ENCODE peak calls at places on chromosomes 4 and X, in nine cellular contexts. J, E, Q, N, T, P, W, D and S are unnamed samples.

GRCh38 chrX:121570072-121570841 is 522.8 kb downstream of the GLUD2 start:
- DNase-seq in Q (no peak), T (no peak), P (peak), D (no peak), W (no peak), E (no peak), N (no peak), J (no peak), S (no peak)

GRCh38 chr4:84710520-84710919 is 127.6 kb downstream of the CDS1 start:
- DNase-seq in J (no peak), N (no peak), Q (no peak), T (no peak), E (no peak), W (no peak), D (no peak), P (no peak), S (no peak)

GRCh38 chr4:152535236-152535902 is 523 bp downstream of the FBXW7 start:
- DNase-seq in P (no peak), Q (no peak), J (no peak), N (peak), W (peak), T (no peak), E (no peak), D (no peak), S (no peak)

GRCh38 chrX:31038585-31039326 is 33.1 kb downstream of the FTHL17 start:
- DNase-seq in W (peak), N (no peak), D (peak), P (peak), T (no peak), E (no peak), Q (peak), J (peak), S (peak)

GRCh38 chr4:15027921-15028435 is 25.7 kb downstream of the CPEB2 start:
- DNase-seq in T (no peak), D (no peak), E (no peak), N (no peak), P (peak), J (no peak), W (no peak), Q (no peak), S (no peak)

GRCh38 chr4:157004279-157005161 is 32.9 kb upstream of the PDGFC start:
- DNase-seq in J (no peak), Q (no peak), E (no peak), P (peak), T (no peak), W (no peak), D (no peak), N (no peak), S (no peak)

GRCh38 chrX:65451663-65452062 is 82.9 kb downstream of the LAS1L start:
- DNase-seq in E (no peak), J (no peak), P (peak), Q (peak), T (no peak), W (peak), D (peak), N (no peak), S (no peak)

GRCh38 chr4:68693325-68694075 is 23.0 kb upstream of the UGT2B15 start:
- DNase-seq in P (no peak), Q (no peak), N (no peak), E (no peak), D (no peak), T (peak), J (no peak), W (no peak), S (no peak)

GRCh38 chr4:77095101-77095826 is 19.5 kb upstream of the CCNI start:
- DNase-seq in J (peak), W (peak), D (peak), T (peak), Q (peak), P (peak), E (peak), N (no peak), S (peak)

DNA sequence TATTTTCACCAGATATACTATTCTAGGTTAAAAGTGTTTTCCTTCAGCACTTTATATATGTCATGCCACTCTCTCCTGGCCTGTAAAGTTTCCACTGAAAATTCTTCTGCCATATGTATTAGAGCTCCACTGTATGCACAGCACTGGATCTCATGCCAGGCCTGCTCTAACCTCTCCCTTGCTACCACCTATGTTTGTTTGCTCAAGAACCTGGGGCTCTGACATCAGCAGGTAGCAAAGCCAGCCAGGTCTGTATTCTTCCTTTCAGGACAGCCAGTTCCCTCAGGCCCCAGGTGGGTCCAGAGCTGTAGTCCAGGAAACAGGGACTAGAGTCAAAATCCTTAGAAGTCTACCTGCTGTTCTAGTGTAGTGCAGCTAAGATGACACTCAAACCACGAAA is 19.1 kb upstream of the MUC7 start:
- DNase-seq in E (no peak), T (no peak), J (no peak), D (no peak), W (no peak), N (no peak), P (no peak), Q (no peak), S (no peak)
- TF ChIP-seq CTCF in E (no peak), T (no peak), J (no peak), D (no peak), W (no peak), N (no peak), P (no peak), Q (no peak), S (no peak)

GRCh38 chrX:119943185-119943988 is at the start of gene NKAP:
- DNase-seq in D (peak), Q (peak), T (peak), J (peak), N (peak), W (peak), E (peak), P (peak), S (peak)
- TF ChIP-seq CTCF in D (no peak), Q (no peak), T (no peak), J (no peak), N (no peak), W (no peak), E (no peak), P (no peak), S (no peak)

GRCh38 chr4:47510506-47511143 is 25.6 kb downstream of the ATP10D start:
- DNase-seq in T (no peak), P (peak), N (no peak), Q (no peak), J (no peak), D (peak), E (no peak), W (no peak), S (no peak)
- TF ChIP-seq CTCF in T (no peak), P (peak), N (no peak), Q (no peak), J (no peak), D (peak), E (no peak), W (peak), S (no peak)

DNA sequence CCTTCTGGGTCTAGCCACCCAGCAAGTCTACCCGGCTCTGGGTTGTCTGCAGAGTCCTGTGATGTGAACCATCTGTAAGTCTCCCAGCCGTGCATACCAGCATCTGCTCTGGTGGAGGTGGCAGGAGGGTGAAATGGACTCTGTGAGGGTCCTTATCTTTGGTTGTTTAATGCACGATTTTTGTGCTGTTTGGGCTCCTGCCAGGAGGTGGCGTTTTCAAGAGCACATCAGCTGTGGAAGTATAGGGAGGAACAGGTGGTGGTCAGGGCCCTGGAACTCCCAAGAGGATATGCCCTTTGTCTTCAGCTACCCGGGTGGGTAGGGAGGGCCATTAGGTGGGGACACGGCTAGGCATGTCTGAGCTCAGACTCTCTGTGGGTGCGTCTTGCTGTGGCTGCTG is 66.5 kb upstream of the ZFP42 start:
- DNase-seq in T (peak), P (no peak), D (no peak), N (no peak), W (no peak), Q (no peak), J (no peak), E (no peak), S (peak)
- TF ChIP-seq CTCF in T (peak), P (no peak), D (no peak), N (no peak), W (no peak), Q (no peak), J (no peak), E (no peak), S (peak)

DNA sequence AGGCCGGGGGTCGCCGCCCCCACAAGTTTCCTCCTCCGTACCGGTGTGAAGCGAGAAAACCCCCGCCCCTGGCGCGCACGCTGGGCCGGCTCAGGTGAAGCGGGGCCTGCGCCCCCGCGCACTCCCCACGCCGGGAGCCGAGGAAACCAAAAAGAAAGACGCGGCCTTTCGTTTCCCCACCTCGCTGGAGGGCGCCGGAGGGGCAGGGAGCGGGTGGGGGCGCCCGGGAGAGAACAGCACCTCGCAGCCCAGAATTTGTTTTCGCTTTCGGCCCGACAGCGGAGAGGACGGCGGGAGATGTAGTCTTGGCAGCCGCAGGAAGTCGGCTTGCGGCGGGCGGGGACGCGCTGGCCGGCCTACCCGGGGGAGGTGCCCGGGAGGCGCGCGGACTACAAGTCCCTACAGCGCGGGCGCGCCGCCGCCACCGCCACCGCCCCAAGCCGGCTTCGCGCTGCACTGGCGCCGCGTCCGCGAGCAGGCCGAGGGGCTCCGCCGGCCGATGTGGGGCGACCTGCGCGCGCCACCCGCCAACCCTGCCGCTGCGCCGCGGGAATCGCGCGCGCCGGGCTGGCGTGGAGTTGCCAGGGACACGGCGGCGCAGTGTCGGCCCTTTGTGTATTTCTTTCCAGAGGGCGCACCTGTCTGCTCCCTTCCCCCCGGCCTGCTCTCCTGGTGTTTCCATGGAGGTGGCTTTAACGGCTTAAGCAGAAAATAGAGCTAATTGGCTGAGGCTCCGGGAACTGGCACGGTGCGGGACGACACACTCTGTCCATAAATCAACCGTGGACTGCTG is at the start of gene OTUD4:
- DNase-seq in T (peak), Q (peak), P (peak), D (peak), E (peak), W (peak), N (peak), J (peak), S (peak)
- TF ChIP-seq CTCF in T (no peak), Q (no peak), P (no peak), D (peak), E (no peak), W (no peak), N (no peak), J (no peak), S (no peak)

DNA sequence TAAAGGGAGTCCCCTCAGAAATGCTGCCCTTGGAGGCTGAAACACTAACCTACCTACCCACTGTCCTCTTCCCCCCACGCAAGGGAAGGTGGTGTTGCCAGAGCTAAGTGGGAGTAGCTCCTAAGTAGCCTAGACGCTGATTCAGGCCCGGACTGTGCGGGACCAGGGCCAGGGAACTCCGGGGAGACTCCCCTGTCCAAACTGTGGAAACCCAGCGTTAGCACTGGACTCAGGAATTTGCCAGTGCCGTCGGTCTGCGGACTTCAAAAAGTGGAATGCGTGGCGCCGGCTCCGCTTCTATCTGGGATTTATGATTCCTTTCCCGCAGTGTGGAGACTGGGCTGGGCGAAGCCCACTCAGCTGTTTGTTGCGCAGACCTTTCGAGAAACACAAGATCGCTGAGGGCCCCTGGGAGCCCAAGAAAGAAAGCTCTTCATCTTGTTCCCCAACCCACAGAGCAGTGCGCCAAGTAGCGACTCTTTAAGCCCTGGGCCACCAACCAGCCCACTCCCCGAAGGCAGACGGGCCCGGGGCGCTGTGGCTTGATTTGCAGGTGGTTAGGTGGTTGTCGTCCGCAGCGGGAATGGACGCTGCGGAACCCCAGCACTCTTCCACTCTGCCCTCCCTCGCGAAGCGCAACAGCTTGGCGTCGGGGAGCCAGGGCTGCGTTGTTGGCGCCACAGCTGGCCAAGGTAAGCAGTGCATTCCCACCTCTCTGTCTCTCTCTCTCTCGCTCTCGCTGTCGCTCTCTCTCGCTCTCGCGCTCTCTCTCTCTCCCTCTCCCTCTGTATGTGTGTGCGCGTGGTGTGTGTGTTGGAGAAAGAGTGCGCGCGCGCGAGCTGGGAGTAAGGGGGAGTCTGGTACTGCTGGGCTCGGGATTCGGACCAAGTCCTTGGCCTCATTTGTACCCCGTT is 2.0 kb downstream of the TMEM255A start:
- DNase-seq in T (no peak), W (peak), J (peak), E (peak), Q (peak), D (peak), P (peak), N (no peak), S (peak)
- TF ChIP-seq CTCF in T (no peak), W (peak), J (no peak), E (peak), Q (peak), D (no peak), P (peak), N (no peak), S (peak)